ENCODE peak calls at places on chromosomes 2 and 18, in six cellular contexts. A is H1, U is K562, F is SK-N-SH, S is HepG2, W is HCT116. K is an unnamed sample.

GRCh38 chr2:145846986-145847385 is 1327.1 kb upstream of the ZEB2 start:
- DNase-seq in A (no peak), U (no peak), F (no peak), S (no peak), W (no peak), K (no peak)

GRCh38 chr2:137367361-137367760 is 596.9 kb upstream of the HNMT start:
- DNase-seq in A (no peak), U (no peak), F (no peak), S (no peak), W (no peak), K (no peak)

GRCh38 chr2:99635710-99636431 is 146.1 kb upstream of the REV1 start:
- DNase-seq in A (no peak), U (no peak), F (no peak), S (no peak), W (no peak), K (no peak)

GRCh38 chr2:3124921-3125760 is 252.5 kb downstream of the EIPR1 start:
- DNase-seq in A (no peak), U (no peak), F (no peak), S (no peak), W (no peak), K (no peak)

GRCh38 chr2:217064234-217065103 is 204.6 kb upstream of the TNP1 start:
- DNase-seq in A (peak; percentile 13), U (no peak), F (no peak), S (no peak), W (no peak), K (no peak)

GRCh38 chr2:17849260-17849659 is 29.2 kb upstream of the KCNS3 start:
- DNase-seq in A (no peak), U (no peak), F (no peak), S (no peak), W (no peak), K (no peak)

GRCh38 chr2:65722028-65722427 is 289.6 kb upstream of the SPRED2 start:
- DNase-seq in A (peak; percentile 10), U (peak; percentile 62), F (peak; percentile 61), S (no peak), W (no peak), K (no peak)

GRCh38 chr2:70994055-70994444 is 623 bp downstream of the TEX261 start:
- DNase-seq in A (no peak), U (peak; percentile 59), F (no peak), S (no peak), W (no peak), K (no peak)

GRCh38 chr18:25310045-25310444 is 41.9 kb downstream of the ZNF521 start:
- DNase-seq in A (no peak), U (peak; percentile 58), F (no peak), S (no peak), W (peak; percentile 7), K (no peak)

GRCh38 chr2:176187306-176188217 is 906 bp upstream of the HOXD1 start:
- DNase-seq in A (no peak), U (no peak), F (peak; percentile 68), S (peak; percentile 96), W (no peak), K (no peak)

GRCh38 chr2:122203523-122203922 is 448.1 kb downstream of the TSN start:
- DNase-seq in A (no peak), U (no peak), F (no peak), S (no peak), W (no peak), K (no peak)

GRCh38 chr18:2312440-2312839 is 258.9 kb downstream of the METTL4 start:
- DNase-seq in A (no peak), U (no peak), F (no peak), S (no peak), W (no peak), K (no peak)

GRCh38 chr2:71498261-71498701 is 44.9 kb downstream of the DYSF start:
- DNase-seq in A (no peak), U (no peak), F (no peak), S (peak; percentile 37), W (peak; percentile 64), K (peak; percentile 76)

GRCh38 chr18:23095463-23095862 is 39.8 kb upstream of the CABLES1 start:
- DNase-seq in A (no peak), U (peak; percentile 15), F (no peak), S (no peak), W (no peak), K (no peak)

GRCh38 chr18:22872894-22873537 is 60.1 kb upstream of the RBBP8 start:
- DNase-seq in A (no peak), U (no peak), F (no peak), S (peak; percentile 33), W (no peak), K (no peak)

GRCh38 chr18:9193031-9193430 is 56.5 kb downstream of the ANKRD12 start:
- DNase-seq in A (no peak), U (no peak), F (no peak), S (no peak), W (no peak), K (no peak)

GRCh38 chr2:64876137-64876647 is 113.0 kb upstream of the SLC1A4 start:
- DNase-seq in A (no peak), U (peak; percentile 63), F (no peak), S (no peak), W (peak; percentile 34), K (no peak)

GRCh38 chr2:220744861-220745260 is 827.2 kb downstream of the EPHA4 start:
- DNase-seq in A (no peak), U (no peak), F (no peak), S (no peak), W (no peak), K (no peak)

GRCh38 chr2:11013196-11013595 is 101.5 kb downstream of the KCNF1 start:
- DNase-seq in A (no peak), U (no peak), F (no peak), S (no peak), W (no peak), K (no peak)

GRCh38 chr2:62178741-62179271 is 17.1 kb upstream of the B3GNT2 start:
- DNase-seq in A (no peak), U (no peak), F (no peak), S (no peak), W (no peak), K (no peak)

GRCh38 chr18:67776929-67777328 is 260.4 kb upstream of the DSEL start:
- DNase-seq in A (no peak), U (no peak), F (no peak), S (no peak), W (no peak), K (no peak)

GRCh38 chr18:63407734-63408133 is 14.5 kb downstream of the VPS4B start:
- DNase-seq in A (no peak), U (no peak), F (no peak), S (no peak), W (no peak), K (no peak)
- TF ChIP-seq SIN3A in A (no peak), U (no peak), F (no peak), S (no peak), W (no peak), K (no peak)

GRCh38 chr18:30650499-30650898 is 392.0 kb downstream of the DSC3 start:
- DNase-seq in A (no peak), U (no peak), F (no peak), S (no peak), W (no peak), K (no peak)
- TF ChIP-seq CTCF in A (no peak), U (no peak), F (no peak), S (no peak), W (no peak), K (no peak)

GRCh38 chr2:150426724-150427123 is 60.7 kb downstream of the RND3 start:
- DNase-seq in A (no peak), U (no peak), F (no peak), S (no peak), W (no peak), K (no peak)

GRCh38 chr2:150424361-150424760 is 63.1 kb downstream of the RND3 start:
- DNase-seq in A (no peak), U (no peak), F (no peak), S (no peak), W (no peak), K (no peak)

GRCh38 chr2:150426315-150426714 is 61.2 kb downstream of the RND3 start:
- DNase-seq in A (no peak), U (no peak), F (no peak), S (no peak), W (no peak), K (no peak)

GRCh38 chr2:150421252-150421651 is 66.2 kb downstream of the RND3 start:
- DNase-seq in A (no peak), U (no peak), F (no peak), S (no peak), W (no peak), K (no peak)

DNA sequence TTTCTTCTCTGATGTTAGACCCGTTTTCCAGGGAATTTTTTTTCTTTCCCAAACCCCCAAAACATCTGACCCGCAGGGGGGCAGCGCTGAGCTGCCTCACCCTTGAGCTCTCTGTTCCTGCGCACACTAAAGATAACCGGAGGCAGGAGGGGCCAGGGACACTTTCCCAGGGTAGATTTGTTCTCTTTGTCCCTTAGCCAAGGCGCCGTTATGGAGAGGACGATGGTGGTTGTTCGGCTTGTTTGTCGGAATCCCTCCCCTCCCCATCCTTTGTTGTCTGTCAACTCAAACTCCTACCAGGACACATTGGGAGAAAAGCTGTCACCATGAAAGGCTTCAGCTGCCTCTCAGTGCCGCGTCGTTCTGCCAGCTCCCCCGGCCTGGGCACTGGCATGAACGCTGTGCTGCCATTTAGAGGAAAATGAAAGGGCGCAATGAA is 62.3 kb downstream of the RND3 start:
- DNase-seq in A (peak; percentile 27), U (no peak), F (no peak), S (no peak), W (no peak), K (no peak)
- H3K4me3 ChIP-seq in A (no peak overlapping the region), U (no peak overlapping the region), F (no peak overlapping the region), S (no peak overlapping the region), W (no peak overlapping the region), K (no peak overlapping the region)

GRCh38 chr2:33240178-33240577 is 236.3 kb upstream of the RASGRP3 start:
- DNase-seq in A (no peak), U (no peak), F (no peak), S (peak; percentile 66), W (no peak), K (no peak)
- TF ChIP-seq SIN3A in A (no peak), U (no peak), F (no peak), S (no peak), W (no peak), K (no peak)

K was measured in Panc1.